ENCODE peak calls at places on chromosomes 16 and 17, in ten cellular contexts. Q is SW480, S is NAMALWA, N is EH, X is epithelial cell of esophagus, V is dermis microvascular lymphatic vessel endothelial cell, F is head of caudate nucleus, T is AML-193, O is anterior cingulate cortex, K is left cardiac atrium. I is an unnamed sample.

GRCh38 chr16:19123535-19124178 is 9.9 kb downstream of the ITPRIPL2 start:
- DNase-seq in Q (peak; percentile 43), S (no peak), N (no peak), X (no peak), V (no peak), F (no peak), T (no peak), O (no peak), K (no peak), I (no peak)

GRCh38 chr16:85428899-85429775 is 184.0 kb upstream of the GSE1 start:
- DNase-seq in Q (no peak), S (no peak), N (no peak), X (no peak), V (no peak), F (peak; percentile 6), T (no peak), O (no peak), K (peak; percentile 13), I (no peak)

GRCh38 chr16:11627822-11628457 is 40.3 kb upstream of the SNN start:
- DNase-seq in Q (peak; percentile 66), S (no peak), N (peak; percentile 75), X (peak; percentile 99), V (no peak), F (no peak), T (no peak), O (no peak), K (peak; percentile 40), I (no peak)

GRCh38 chr17:4584125-4584834 is at the start of gene SMTNL2:
- DNase-seq in Q (no peak), S (no peak), N (no peak), X (no peak), V (no peak), F (no peak), T (no peak), O (no peak), K (peak; percentile 80), I (peak; percentile 84)

GRCh38 chr17:38585805-38586529 is 19.8 kb downstream of the SRCIN1 start:
- DNase-seq in Q (no peak), S (no peak), N (no peak), X (no peak), V (no peak), F (no peak), T (no peak), O (no peak), K (no peak), I (no peak)

GRCh38 chr17:9895923-9896322 is 9.1 kb downstream of the RCVRN start:
- DNase-seq in Q (no peak), S (no peak), N (no peak), X (no peak), V (no peak), F (no peak), T (no peak), O (no peak), K (no peak), I (no peak)

GRCh38 chr16:28936784-28937155 is 5.0 kb downstream of the CD19 start:
- DNase-seq in Q (no peak), S (no peak), N (no peak), X (no peak), V (no peak), F (no peak), T (no peak), O (no peak), K (no peak), I (peak; percentile 17)

GRCh38 chr16:87410530-87410929 is 18.4 kb downstream of the MAP1LC3B start:
- DNase-seq in Q (no peak), S (no peak), N (no peak), X (no peak), V (no peak), F (no peak), T (no peak), O (no peak), K (no peak), I (no peak)

GRCh38 chr17:57959929-57960328 is 4.7 kb upstream of the CUEDC1 start:
- DNase-seq in Q (no peak), S (no peak), N (no peak), X (no peak), V (no peak), F (no peak), T (no peak), O (no peak), K (no peak), I (no peak)

GRCh38 chr17:40218006-40218739 is 931 bp upstream of the WIPF2 start:
- DNase-seq in Q (no peak), S (peak; percentile 21), N (no peak), X (peak; percentile 16), V (no peak), F (peak; percentile 53), T (no peak), O (no peak), K (no peak), I (no peak)

GRCh38 chr17:18981642-18982424 is 22.7 kb downstream of the FAM83G start:
- DNase-seq in Q (peak; percentile 44), S (no peak), N (peak; percentile 84), X (peak; percentile 80), V (peak; percentile 23), F (no peak), T (no peak), O (no peak), K (no peak), I (no peak)

GRCh38 chr16:67236551-67237395 is 9.8 kb downstream of the TMEM208 start:
- DNase-seq in Q (peak; percentile 35), S (peak; percentile 86), N (peak; percentile 68), X (peak; percentile 79), V (no peak), F (peak; percentile 91), T (no peak), O (no peak), K (peak; percentile 48), I (peak; percentile 98)

GRCh38 chr16:47731252-47731651 is 270.1 kb downstream of the PHKB start:
- DNase-seq in Q (no peak), S (no peak), N (peak; percentile 86), X (peak; percentile 69), V (no peak), F (no peak), T (no peak), O (no peak), K (no peak), I (no peak)

GRCh38 chr17:38738007-38738662 is 8.0 kb downstream of the CISD3 start:
- DNase-seq in Q (no peak), S (no peak), N (no peak), X (no peak), V (no peak), F (no peak), T (no peak), O (no peak), K (no peak), I (no peak)

GRCh38 chr17:76700627-76701470 is 9.9 kb downstream of the MXRA7 start:
- DNase-seq in Q (peak; percentile 82), S (no peak), N (peak; percentile 91), X (peak; percentile 85), V (no peak), F (no peak), T (no peak), O (no peak), K (peak; percentile 79), I (peak; percentile 68)

GRCh38 chr16:3145151-3145550 is 10.3 kb downstream of the ZNF213 start:
- DNase-seq in Q (no peak), S (no peak), N (no peak), X (no peak), V (no peak), F (no peak), T (no peak), O (no peak), K (peak; percentile 15), I (no peak)

GRCh38 chr17:46136820-46137219 is 56.4 kb downstream of the KANSL1 start:
- DNase-seq in Q (no peak), S (no peak), N (peak; percentile 31), X (no peak), V (no peak), F (no peak), T (no peak), O (no peak), K (no peak), I (no peak)

GRCh38 chr16:53925011-53925410 is 221.1 kb downstream of the FTO start:
- DNase-seq in Q (no peak), S (no peak), N (peak; percentile 52), X (no peak), V (no peak), F (no peak), T (no peak), O (no peak), K (no peak), I (no peak)

GRCh38 chr17:64736804-64737492 is 74.8 kb upstream of the SMURF2 start:
- DNase-seq in Q (peak; percentile 58), S (peak; percentile 66), N (peak; percentile 67), X (peak; percentile 56), V (peak; percentile 65), F (peak; percentile 54), T (peak; percentile 70), O (no peak), K (peak; percentile 36), I (peak; percentile 33)

GRCh38 chr17:57587201-57587870 is 157.8 kb downstream of the CCDC182 start:
- DNase-seq in Q (no peak), S (no peak), N (no peak), X (no peak), V (no peak), F (no peak), T (no peak), O (no peak), K (no peak), I (no peak)

GRCh38 chr17:51765558-51766145 is 392.9 kb downstream of the CA10 start:
- DNase-seq in Q (no peak), S (no peak), N (no peak), X (no peak), V (no peak), F (no peak), T (no peak), O (no peak), K (no peak), I (no peak)

GRCh38 chr17:49843774-49844350 is 4.0 kb downstream of the TAC4 start:
- DNase-seq in Q (no peak), S (peak; percentile 44), N (peak; percentile 27), X (no peak), V (no peak), F (no peak), T (peak; percentile 18), O (no peak), K (no peak), I (peak; percentile 68)

GRCh38 chr17:850828-851759 is 68.9 kb downstream of the MRM3 start:
- DNase-seq in Q (no peak), S (no peak), N (peak; percentile 82), X (peak; percentile 57), V (no peak), F (no peak), T (no peak), O (no peak), K (no peak), I (no peak)

GRCh38 chr16:4945560-4946502 is 8.9 kb upstream of the PPL start:
- DNase-seq in Q (peak; percentile 77), S (no peak), N (peak; percentile 65), X (peak; percentile 93), V (no peak), F (no peak), T (no peak), O (no peak), K (peak; percentile 45), I (no peak)

GRCh38 chr16:64290461-64290860 is 831.4 kb downstream of the CDH11 start:
- DNase-seq in Q (no peak), S (no peak), N (no peak), X (no peak), V (no peak), F (no peak), T (no peak), O (no peak), K (no peak), I (no peak)

GRCh38 chr17:77471984-77472836 is 331.4 kb downstream of the SEC14L1 start:
- DNase-seq in Q (no peak), S (peak; percentile 54), N (peak; percentile 82), X (peak; percentile 72), V (no peak), F (peak; percentile 27), T (no peak), O (no peak), K (peak; percentile 49), I (peak; percentile 60)

GRCh38 chr16:11386791-11387546 is 41.7 kb downstream of the RMI2 start:
- DNase-seq in Q (no peak), S (peak; percentile 48), N (peak; percentile 23), X (no peak), V (no peak), F (no peak), T (no peak), O (no peak), K (peak; percentile 56), I (peak; percentile 91)

GRCh38 chr17:74442670-74443515 is 11.0 kb downstream of the GPRC5C start:
- DNase-seq in Q (peak; percentile 47), S (peak; percentile 73), N (no peak), X (peak; percentile 39), V (peak; percentile 65), F (peak; percentile 72), T (peak; percentile 83), O (peak; percentile 32), K (peak; percentile 91), I (peak; percentile 71)

I was measured in iPS-NIHi11.